ENCODE peak calls at places on chromosome 15, in four cellular contexts. O is right cardiac atrium; V is activated T-helper 1 cell treated with anti-CD3 and anti-CD28 coated beads, Interleukin-2, amount 50 U/mL, for 16 hours; N is NCI-H1105. F is an unnamed sample.
A peak's percentile ranks its signal among the peaks of the same experiment; 100 is the strongest.

GRCh38 chr15:57334257-57334656 is 42.0 kb upstream of the CGNL1 start:
- DNase-seq in O (peak; percentile 61), V (no peak), N (no peak), F (no peak)

GRCh38 chr15:88647362-88648105 is 8.7 kb downstream of the ISG20 start:
- DNase-seq in O (no peak), V (no peak), N (no peak), F (no peak)

GRCh38 chr15:57217716-57218598 is 158.3 kb upstream of the CGNL1 start:
- DNase-seq in O (no peak), V (no peak), N (peak; percentile 41), F (no peak)

GRCh38 chr15:31268911-31269784 is 57.5 kb upstream of the KLF13 start:
- DNase-seq in O (no peak), V (no peak), N (no peak), F (no peak)

GRCh38 chr15:78767331-78767951 is 43.8 kb downstream of the ADAMTS7 start:
- DNase-seq in O (peak; percentile 56), V (no peak), N (no peak), F (no peak)

GRCh38 chr15:90845201-90845949 is 23.0 kb upstream of the FURIN start:
- DNase-seq in O (no peak), V (no peak), N (no peak), F (peak; percentile 90)

GRCh38 chr15:52294881-52295420 is 653 bp downstream of the MYO5C start:
- DNase-seq in O (no peak), V (no peak), N (no peak), F (no peak)

GRCh38 chr15:90648137-90649070 is 68.7 kb upstream of the BLM start:
- DNase-seq in O (peak; percentile 83), V (peak; percentile 18), N (peak; percentile 39), F (peak; percentile 88)

GRCh38 chr15:85408270-85408746 is 27.9 kb downstream of the AKAP13 start:
- DNase-seq in O (no peak), V (no peak), N (no peak), F (no peak)

GRCh38 chr15:66673410-66674322 is 28.4 kb upstream of the SMAD6 start:
- DNase-seq in O (peak; percentile 88), V (no peak), N (no peak), F (peak; percentile 56)

GRCh38 chr15:40047413-40048154 is 8.6 kb upstream of the SRP14 start:
- DNase-seq in O (peak; percentile 79), V (peak; percentile 43), N (no peak), F (peak; percentile 93)

GRCh38 chr15:86433983-86434382 is 354.3 kb downstream of the AGBL1 start:
- DNase-seq in O (no peak), V (no peak), N (no peak), F (no peak)

GRCh38 chr15:31824009-31824408 is 206.3 kb upstream of the CHRNA7 start:
- DNase-seq in O (no peak), V (no peak), N (no peak), F (no peak)

GRCh38 chr15:71152542-71152941 is 37.3 kb downstream of the THSD4 start:
- DNase-seq in O (no peak), V (no peak), N (no peak), F (no peak)

GRCh38 chr15:48330045-48330840 is 986 bp upstream of the DUT start:
- DNase-seq in O (no peak), V (no peak), N (no peak), F (no peak)

GRCh38 chr15:40272713-40273056 is 10.2 kb downstream of the ANKRD63 start:
- DNase-seq in O (peak; percentile 44), V (no peak), N (no peak), F (no peak)

GRCh38 chr15:78951841-78952238 is 7.0 kb upstream of the CTSH start:
- DNase-seq in O (no peak), V (no peak), N (peak; percentile 11), F (no peak)

GRCh38 chr15:45714501-45715488 is 80.0 kb downstream of the SQOR start:
- DNase-seq in O (peak; percentile 77), V (no peak), N (peak; percentile 36), F (no peak)

GRCh38 chr15:99969261-99969960 is 236.2 kb upstream of the LYSMD4 start:
- DNase-seq in O (no peak), V (no peak), N (no peak), F (no peak)

GRCh38 chr15:31567861-31568260 is 241.2 kb downstream of the KLF13 start:
- DNase-seq in O (no peak), V (no peak), N (no peak), F (no peak)

GRCh38 chr15:51696566-51696965 is 15.3 kb downstream of the SCG3 start:
- DNase-seq in O (no peak), V (no peak), N (no peak), F (no peak)

GRCh38 chr15:56445746-56446145 is 19.2 kb downstream of the MNS1 start:
- DNase-seq in O (no peak), V (no peak), N (no peak), F (no peak)

GRCh38 chr15:71295242-71296031 is 180.2 kb downstream of the THSD4 start:
- DNase-seq in O (no peak), V (no peak), N (no peak), F (no peak)

GRCh38 chr15:70093070-70093469 is 4.6 kb downstream of the TLE3 start:
- DNase-seq in O (no peak), V (no peak), N (no peak), F (no peak)

GRCh38 chr15:51030649-51031316 is 63.9 kb downstream of the TNFAIP8L3 start:
- DNase-seq in O (no peak), V (no peak), N (no peak), F (no peak)

GRCh38 chr15:70580958-70581357 is 182.4 kb downstream of the UACA start:
- DNase-seq in O (no peak), V (no peak), N (no peak), F (no peak)